ENCODE peak calls at places on chromosomes 2 and 18, in nine cellular contexts. G is A549, U is GM12878, M is ovary, D is tibial nerve, C is HepG2, A is stomach, K is transverse colon, L is sigmoid colon. R is an unnamed sample.

GRCh38 chr2:48328972-48329723 is 200.8 kb upstream of the STON1 start:
- DNase-seq in G (no peak), U (no peak), M (no peak), D (no peak), C (peak), A (no peak), K (no peak), L (no peak), R (no peak)

GRCh38 chr18:22883189-22883588 is 49.9 kb upstream of the RBBP8 start:
- DNase-seq in G (no peak), U (no peak), M (no peak), D (no peak), C (no peak), A (no peak), K (no peak), L (no peak), R (no peak)

GRCh38 chr2:12816379-12817306 is 99.9 kb downstream of the TRIB2 start:
- DNase-seq in G (no peak), U (no peak), M (no peak), D (no peak), C (no peak), A (no peak), K (no peak), L (no peak), R (no peak)

GRCh38 chr2:177393381-177393780 is 808 bp downstream of the AGPS start:
- DNase-seq in G (no peak), U (no peak), M (no peak), D (no peak), C (no peak), A (no peak), K (peak), L (no peak), R (no peak)

GRCh38 chr2:217177687-217178086 is 317.8 kb upstream of the TNP1 start:
- DNase-seq in G (no peak), U (no peak), M (no peak), D (no peak), C (no peak), A (no peak), K (no peak), L (no peak), R (no peak)

GRCh38 chr2:189421644-189422043 is 19.6 kb upstream of the WDR75 start:
- DNase-seq in G (peak), U (no peak), M (no peak), D (no peak), C (no peak), A (no peak), K (no peak), L (no peak), R (no peak)

GRCh38 chr2:132627542-132627941 is 42.5 kb downstream of the LYPD1 start:
- DNase-seq in G (no peak), U (no peak), M (no peak), D (no peak), C (no peak), A (no peak), K (no peak), L (no peak), R (no peak)

GRCh38 chr2:215751911-215752272 is 261.5 kb downstream of the MREG start:
- DNase-seq in G (no peak), U (no peak), M (no peak), D (no peak), C (no peak), A (no peak), K (no peak), L (no peak), R (no peak)

GRCh38 chr18:394276-394996 is 106.1 kb downstream of the COLEC12 start:
- DNase-seq in G (no peak), U (no peak), M (no peak), D (no peak), C (no peak), A (no peak), K (no peak), L (no peak), R (no peak)

GRCh38 chr2:70580352-70580751 is 26.7 kb upstream of the TGFA start:
- DNase-seq in G (no peak), U (no peak), M (no peak), D (no peak), C (no peak), A (no peak), K (no peak), L (no peak), R (peak)

GRCh38 chr2:69715964-69716363 is 26.0 kb upstream of the ANXA4 start:
- DNase-seq in G (peak), U (no peak), M (no peak), D (no peak), C (no peak), A (no peak), K (no peak), L (no peak), R (no peak)

GRCh38 chr2:86225581-86225980 is 26.3 kb downstream of the MRPL35 start:
- DNase-seq in G (no peak), U (peak), M (no peak), D (no peak), C (no peak), A (no peak), K (peak), L (peak), R (no peak)

GRCh38 chr2:99654419-99654818 is 164.6 kb upstream of the REV1 start:
- DNase-seq in G (no peak), U (no peak), M (no peak), D (no peak), C (no peak), A (no peak), K (no peak), L (no peak), R (no peak)

GRCh38 chr2:21981127-21981526 is 857.4 kb downstream of the TDRD15 start:
- DNase-seq in G (no peak), U (no peak), M (no peak), D (no peak), C (no peak), A (no peak), K (no peak), L (no peak), R (no peak)

GRCh38 chr2:101274142-101274541 is 21.5 kb downstream of the CNOT11 start:
- DNase-seq in G (no peak), U (no peak), M (no peak), D (no peak), C (no peak), A (no peak), K (no peak), L (no peak), R (peak)

GRCh38 chr2:152598975-152599724 is 118.1 kb downstream of the PRPF40A start:
- DNase-seq in G (peak), U (no peak), M (no peak), D (no peak), C (no peak), A (no peak), K (no peak), L (no peak), R (no peak)

GRCh38 chr2:210955591-210955990 is 399.2 kb downstream of the CPS1 start:
- DNase-seq in G (peak), U (no peak), M (no peak), D (no peak), C (peak), A (no peak), K (no peak), L (no peak), R (no peak)

GRCh38 chr2:39512941-39513340 is 75.9 kb upstream of the MAP4K3 start:
- DNase-seq in G (no peak), U (no peak), M (no peak), D (no peak), C (no peak), A (no peak), K (no peak), L (no peak), R (no peak)

DNA sequence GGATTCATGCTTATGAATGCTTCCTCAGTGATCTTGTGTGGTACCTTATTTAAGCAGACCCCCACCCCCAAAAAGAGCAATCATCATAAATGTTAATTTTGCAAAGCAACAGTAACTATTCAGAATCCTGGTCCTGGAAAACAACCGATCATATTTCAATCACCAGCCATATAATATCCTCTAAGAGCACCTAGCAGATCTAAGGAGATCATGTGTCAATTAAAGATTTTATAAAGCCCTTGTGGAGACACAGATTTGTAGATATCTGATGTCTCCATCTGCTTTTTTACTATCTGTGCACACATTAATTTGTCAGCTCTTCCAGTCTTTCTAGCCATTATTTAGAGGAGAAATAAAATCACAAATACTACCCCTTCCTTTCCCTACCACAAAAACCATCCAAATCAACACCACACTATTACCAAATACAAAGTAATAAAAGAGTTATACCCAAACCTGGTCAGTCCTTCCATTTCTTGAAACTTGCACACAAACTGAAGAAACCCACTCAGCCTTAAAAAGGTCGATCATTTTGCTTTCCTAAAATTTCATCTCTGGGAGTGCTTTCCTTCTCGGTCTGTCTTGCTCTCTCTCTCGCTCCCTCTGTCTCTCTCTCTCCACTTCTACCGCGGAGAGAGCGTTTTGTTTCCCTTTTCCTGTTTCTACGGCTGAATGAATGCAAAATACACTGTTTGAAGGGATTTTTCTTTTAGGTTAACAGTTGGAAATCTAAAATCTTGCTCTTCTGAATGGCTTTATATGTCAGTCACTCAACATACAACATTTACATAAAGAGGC is 423.9 kb downstream of the TGIF1 start:
- DNase-seq in G (no peak), U (no peak), M (no peak), D (no peak), C (no peak), A (no peak), K (no peak), L (no peak), R (no peak)
- TF ChIP-seq EP300 in G (no peak), U (no peak), M (no peak), D (no peak), C (no peak), A (no peak), K (no peak), L (no peak), R (no peak)

GRCh38 chr2:109558076-109558882 is 55.5 kb downstream of the SEPTIN10 start:
- DNase-seq in G (peak), U (no peak), M (no peak), D (no peak), C (peak), A (peak), K (peak), L (no peak), R (no peak)
- TF ChIP-seq EP300 in G (peak), U (no peak), M (no peak), D (no peak), C (peak), A (no peak), K (no peak), L (no peak), R (no peak)

DNA sequence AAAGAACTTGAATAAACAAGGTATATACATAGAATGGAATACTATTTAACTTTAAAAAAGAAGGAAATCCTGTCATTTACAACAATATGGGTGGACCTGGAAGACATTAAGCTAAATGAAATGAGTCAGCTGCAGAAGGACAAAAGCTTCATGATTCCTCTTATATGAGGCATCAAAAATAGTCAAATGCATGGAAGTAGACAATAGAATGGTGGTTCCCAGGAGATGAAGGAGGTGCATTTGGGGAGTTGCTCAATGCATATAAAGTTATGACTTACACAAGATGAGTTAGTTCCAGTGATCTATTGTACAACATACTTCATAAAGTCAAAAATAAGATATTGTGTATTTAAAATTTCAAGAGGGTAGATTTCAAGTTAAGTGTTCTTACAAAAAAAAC is 426.1 kb upstream of the UBE2E3 start:
- DNase-seq in G (no peak), U (no peak), M (no peak), D (no peak), C (no peak), A (no peak), K (no peak), L (no peak), R (no peak)
- TF ChIP-seq EP300 in G (no peak), U (no peak), M (no peak), D (no peak), C (no peak), A (no peak), K (no peak), L (no peak), R (no peak)

GRCh38 chr2:199979398-199979797 is 24.0 kb downstream of the MAIP1 start:
- DNase-seq in G (no peak), U (no peak), M (no peak), D (no peak), C (no peak), A (no peak), K (no peak), L (no peak), R (no peak)
- TF ChIP-seq EP300 in G (no peak), U (no peak), M (no peak), D (no peak), C (no peak), A (no peak), K (no peak), L (no peak), R (no peak)

R was measured in esophagus muscularis mucosa.